ENCODE peak calls at places on chromosomes 12 and 14, in nine cellular contexts. W is heart left ventricle, U is posterior cingulate gyrus, S is SHP77, D is left lung, J is psoas muscle, Y is HCEC 1CT, T is left cardiac atrium, Z is cardiac muscle cell. X is an unnamed sample.

GRCh38 chr12:112256780-112257179 is 125.5 kb downstream of the HECTD4 start:
- DNase-seq in W (no peak), U (no peak), S (no peak), D (no peak), J (no peak), Y (no peak), T (no peak), Z (no peak), X (no peak)

GRCh38 chr12:27573972-27574371 is 50.0 kb downstream of the PPFIBP1 start:
- DNase-seq in W (no peak), U (no peak), S (no peak), D (no peak), J (no peak), Y (peak), T (no peak), Z (no peak), X (no peak)

GRCh38 chr12:78530065-78530765 is 334.4 kb upstream of the SYT1 start:
- DNase-seq in W (no peak), U (no peak), S (no peak), D (no peak), J (no peak), Y (peak), T (no peak), Z (no peak), X (no peak)

GRCh38 chr12:117362391-117362790 is 965 bp upstream of the NOS1 start:
- DNase-seq in W (no peak), U (no peak), S (no peak), D (no peak), J (no peak), Y (no peak), T (no peak), Z (no peak), X (no peak)

GRCh38 chr14:104754213-104754851 is 1.4 kb downstream of the SIVA1 start:
- DNase-seq in W (no peak), U (no peak), S (no peak), D (no peak), J (no peak), Y (no peak), T (no peak), Z (no peak), X (no peak)

GRCh38 chr12:52284562-52285171 is 6.7 kb downstream of the KRT81 start:
- DNase-seq in W (no peak), U (no peak), S (no peak), D (no peak), J (no peak), Y (no peak), T (no peak), Z (no peak), X (no peak)

GRCh38 chr12:27460471-27460978 is 14.0 kb downstream of the SMCO2 start:
- DNase-seq in W (no peak), U (no peak), S (no peak), D (no peak), J (no peak), Y (peak), T (no peak), Z (no peak), X (no peak)

GRCh38 chr14:82911930-82912329 is 1378.3 kb upstream of the SEL1L start:
- DNase-seq in W (no peak), U (no peak), S (no peak), D (no peak), J (no peak), Y (no peak), T (no peak), Z (peak), X (no peak)

GRCh38 chr12:49195734-49196133 is 6.9 kb upstream of the TUBA1A start:
- DNase-seq in W (no peak), U (no peak), S (no peak), D (no peak), J (no peak), Y (no peak), T (no peak), Z (no peak), X (no peak)

GRCh38 chr12:126811401-126811800 is 1455.6 kb upstream of the TMEM132C start:
- DNase-seq in W (no peak), U (no peak), S (no peak), D (no peak), J (no peak), Y (no peak), T (no peak), Z (no peak), X (no peak)

GRCh38 chr14:61388173-61388975 is 67.0 kb downstream of the PRKCH start:
- DNase-seq in W (no peak), U (no peak), S (no peak), D (no peak), J (no peak), Y (peak), T (no peak), Z (no peak), X (no peak)

GRCh38 chr12:109153711-109154434 is 37.5 kb downstream of the ACACB start:
- DNase-seq in W (no peak), U (no peak), S (no peak), D (no peak), J (no peak), Y (no peak), T (no peak), Z (peak), X (no peak)

GRCh38 chr14:32252030-32252670 is 49.1 kb upstream of the RNU6-8 start:
- DNase-seq in W (peak), U (peak), S (peak), D (no peak), J (no peak), Y (peak), T (peak), Z (peak), X (peak)

GRCh38 chr14:74864193-74864592 is 11.8 kb downstream of the PROX2 start:
- DNase-seq in W (no peak), U (no peak), S (no peak), D (no peak), J (no peak), Y (no peak), T (no peak), Z (no peak), X (no peak)

GRCh38 chr12:15712823-15713663 is 76.1 kb downstream of the EPS8 start:
- DNase-seq in W (peak), U (no peak), S (no peak), D (peak), J (no peak), Y (no peak), T (peak), Z (no peak), X (no peak)

GRCh38 chr14:74505831-74506230 is 12.3 kb downstream of the ISCA2 start:
- DNase-seq in W (no peak), U (no peak), S (no peak), D (peak), J (no peak), Y (no peak), T (no peak), Z (no peak), X (no peak)

GRCh38 chr12:105083551-105084105 is 630 bp downstream of the ALDH1L2 start:
- DNase-seq in W (peak), U (peak), S (peak), D (peak), J (peak), Y (peak), T (peak), Z (peak), X (peak)

GRCh38 chr14:53663709-53664108 is 292.9 kb downstream of the BMP4 start:
- DNase-seq in W (peak), U (no peak), S (peak), D (no peak), J (no peak), Y (peak), T (peak), Z (peak), X (peak)

GRCh38 chr14:61140872-61141271 is 140.3 kb downstream of the TMEM30B start:
- DNase-seq in W (no peak), U (no peak), S (no peak), D (no peak), J (no peak), Y (peak), T (no peak), Z (no peak), X (no peak)